ENCODE peak calls at places on chromosome 1, in four cellular contexts. One of them, this sample, is unnamed.

GRCh38 chr1:74314438-74314837 is 79.3 kb downstream of the TNNI3K start:
- DNase-seq in effector memory CD4-positive, alpha-beta T cell: no peak
- DNase-seq in stimulated activated CD8-positive, alpha-beta memory T cell treated with anti-CD3 and anti-CD28 coated beads, Interleukin-2, amount 100 ng/mL, for 48 hours: no peak
- DNase-seq in activated naive CD4-positive, alpha-beta T cell: no peak
- DNase-seq in this sample: no peak

GRCh38 chr1:2050482-2050792 is 226 bp downstream of the PRKCZ start:
- DNase-seq in effector memory CD4-positive, alpha-beta T cell: no peak
- DNase-seq in stimulated activated CD8-positive, alpha-beta memory T cell treated with anti-CD3 and anti-CD28 coated beads, Interleukin-2, amount 100 ng/mL, for 48 hours: no peak
- DNase-seq in activated naive CD4-positive, alpha-beta T cell: peak; percentile 55
- DNase-seq in this sample: no peak

GRCh38 chr1:82994866-82995370 is 1004.0 kb downstream of the TTLL7 start:
- DNase-seq in effector memory CD4-positive, alpha-beta T cell: no peak
- DNase-seq in stimulated activated CD8-positive, alpha-beta memory T cell treated with anti-CD3 and anti-CD28 coated beads, Interleukin-2, amount 100 ng/mL, for 48 hours: no peak
- DNase-seq in activated naive CD4-positive, alpha-beta T cell: no peak
- DNase-seq in this sample: no peak

GRCh38 chr1:43978551-43979260 is at the start of gene B4GALT2:
- DNase-seq in effector memory CD4-positive, alpha-beta T cell: no peak
- DNase-seq in stimulated activated CD8-positive, alpha-beta memory T cell treated with anti-CD3 and anti-CD28 coated beads, Interleukin-2, amount 100 ng/mL, for 48 hours: no peak
- DNase-seq in activated naive CD4-positive, alpha-beta T cell: peak; percentile 20
- DNase-seq in this sample: no peak

GRCh38 chr1:100348549-100349144 is 3.7 kb upstream of the CDC14A start:
- DNase-seq in effector memory CD4-positive, alpha-beta T cell: no peak
- DNase-seq in stimulated activated CD8-positive, alpha-beta memory T cell treated with anti-CD3 and anti-CD28 coated beads, Interleukin-2, amount 100 ng/mL, for 48 hours: no peak
- DNase-seq in activated naive CD4-positive, alpha-beta T cell: no peak
- DNase-seq in this sample: no peak

GRCh38 chr1:21082078-21082477 is 94.6 kb downstream of the EIF4G3 start:
- DNase-seq in effector memory CD4-positive, alpha-beta T cell: no peak
- DNase-seq in stimulated activated CD8-positive, alpha-beta memory T cell treated with anti-CD3 and anti-CD28 coated beads, Interleukin-2, amount 100 ng/mL, for 48 hours: no peak
- DNase-seq in activated naive CD4-positive, alpha-beta T cell: no peak
- DNase-seq in this sample: no peak

GRCh38 chr1:21175324-21175669 is 1.4 kb downstream of the EIF4G3 start:
- DNase-seq in effector memory CD4-positive, alpha-beta T cell: peak; percentile 25
- DNase-seq in stimulated activated CD8-positive, alpha-beta memory T cell treated with anti-CD3 and anti-CD28 coated beads, Interleukin-2, amount 100 ng/mL, for 48 hours: peak; percentile 3
- DNase-seq in activated naive CD4-positive, alpha-beta T cell: no peak
- DNase-seq in this sample: peak; percentile 78

GRCh38 chr1:26856604-26857469 is 6.1 kb upstream of the SFN start:
- DNase-seq in effector memory CD4-positive, alpha-beta T cell: no peak
- DNase-seq in stimulated activated CD8-positive, alpha-beta memory T cell treated with anti-CD3 and anti-CD28 coated beads, Interleukin-2, amount 100 ng/mL, for 48 hours: no peak
- DNase-seq in activated naive CD4-positive, alpha-beta T cell: no peak
- DNase-seq in this sample: no peak

GRCh38 chr1:206754011-206754410 is 16.6 kb upstream of the IL19 start:
- DNase-seq in effector memory CD4-positive, alpha-beta T cell: no peak
- DNase-seq in stimulated activated CD8-positive, alpha-beta memory T cell treated with anti-CD3 and anti-CD28 coated beads, Interleukin-2, amount 100 ng/mL, for 48 hours: no peak
- DNase-seq in activated naive CD4-positive, alpha-beta T cell: no peak
- DNase-seq in this sample: no peak

GRCh38 chr1:193700710-193701355 is 514.4 kb upstream of the B3GALT2 start:
- DNase-seq in effector memory CD4-positive, alpha-beta T cell: no peak
- DNase-seq in stimulated activated CD8-positive, alpha-beta memory T cell treated with anti-CD3 and anti-CD28 coated beads, Interleukin-2, amount 100 ng/mL, for 48 hours: no peak
- DNase-seq in activated naive CD4-positive, alpha-beta T cell: no peak
- DNase-seq in this sample: no peak

GRCh38 chr1:48649880-48650279 is 126.8 kb downstream of the BEND5 start:
- DNase-seq in effector memory CD4-positive, alpha-beta T cell: no peak
- DNase-seq in stimulated activated CD8-positive, alpha-beta memory T cell treated with anti-CD3 and anti-CD28 coated beads, Interleukin-2, amount 100 ng/mL, for 48 hours: no peak
- DNase-seq in activated naive CD4-positive, alpha-beta T cell: no peak
- DNase-seq in this sample: no peak

GRCh38 chr1:237199026-237199425 is 157.0 kb downstream of the RYR2 start:
- DNase-seq in effector memory CD4-positive, alpha-beta T cell: no peak
- DNase-seq in stimulated activated CD8-positive, alpha-beta memory T cell treated with anti-CD3 and anti-CD28 coated beads, Interleukin-2, amount 100 ng/mL, for 48 hours: no peak
- DNase-seq in activated naive CD4-positive, alpha-beta T cell: no peak
- DNase-seq in this sample: no peak

GRCh38 chr1:193609592-193609991 is 423.2 kb upstream of the B3GALT2 start:
- DNase-seq in effector memory CD4-positive, alpha-beta T cell: no peak
- DNase-seq in stimulated activated CD8-positive, alpha-beta memory T cell treated with anti-CD3 and anti-CD28 coated beads, Interleukin-2, amount 100 ng/mL, for 48 hours: no peak
- DNase-seq in activated naive CD4-positive, alpha-beta T cell: no peak
- DNase-seq in this sample: no peak

GRCh38 chr1:10046356-10047085 is 13.8 kb downstream of the UBE4B start:
- DNase-seq in effector memory CD4-positive, alpha-beta T cell: no peak
- DNase-seq in stimulated activated CD8-positive, alpha-beta memory T cell treated with anti-CD3 and anti-CD28 coated beads, Interleukin-2, amount 100 ng/mL, for 48 hours: no peak
- DNase-seq in activated naive CD4-positive, alpha-beta T cell: no peak
- DNase-seq in this sample: peak; percentile 55

GRCh38 chr1:43986712-43987111 is 4.7 kb upstream of the CCDC24 start:
- DNase-seq in effector memory CD4-positive, alpha-beta T cell: no peak
- DNase-seq in stimulated activated CD8-positive, alpha-beta memory T cell treated with anti-CD3 and anti-CD28 coated beads, Interleukin-2, amount 100 ng/mL, for 48 hours: no peak
- DNase-seq in activated naive CD4-positive, alpha-beta T cell: no peak
- DNase-seq in this sample: no peak

GRCh38 chr1:160377585-160378206 is 10.8 kb downstream of the NHLH1 start:
- DNase-seq in effector memory CD4-positive, alpha-beta T cell: no peak
- DNase-seq in stimulated activated CD8-positive, alpha-beta memory T cell treated with anti-CD3 and anti-CD28 coated beads, Interleukin-2, amount 100 ng/mL, for 48 hours: no peak
- DNase-seq in activated naive CD4-positive, alpha-beta T cell: no peak
- DNase-seq in this sample: no peak

GRCh38 chr1:185499986-185500626 is 183.1 kb upstream of the IVNS1ABP start:
- DNase-seq in effector memory CD4-positive, alpha-beta T cell: no peak
- DNase-seq in stimulated activated CD8-positive, alpha-beta memory T cell treated with anti-CD3 and anti-CD28 coated beads, Interleukin-2, amount 100 ng/mL, for 48 hours: no peak
- DNase-seq in activated naive CD4-positive, alpha-beta T cell: no peak
- DNase-seq in this sample: no peak

This sample was measured in adrenal gland.